ENCODE peak calls at places on chromosome 15, in four cellular contexts. Z is GM12891, R is K562, S is GM12878. P is an unnamed sample.

GRCh38 chr15:92803852-92804609 is 96.1 kb upstream of the CHD2 start:
- DNase-seq in Z (no peak), R (peak; percentile 72), S (peak; percentile 65), P (peak; percentile 97)

GRCh38 chr15:38460543-38460942 is 6.6 kb downstream of the FAM98B start:
- DNase-seq in Z (no peak), R (no peak), S (no peak), P (no peak)

GRCh38 chr15:27427386-27427785 is 456.4 kb downstream of the GABRG3 start:
- DNase-seq in Z (no peak), R (no peak), S (no peak), P (no peak)

GRCh38 chr15:56523521-56523920 is 58.6 kb upstream of the MNS1 start:
- DNase-seq in Z (no peak), R (no peak), S (no peak), P (no peak)

GRCh38 chr15:89003865-89004725 is 84.2 kb upstream of the ABHD2 start:
- DNase-seq in Z (no peak), R (peak; percentile 66), S (no peak), P (no peak)

GRCh38 chr15:98674336-98674735 is 26.0 kb downstream of the IGF1R start:
- DNase-seq in Z (no peak), R (no peak), S (no peak), P (no peak)

GRCh38 chr15:33699691-33700447 is 268.4 kb upstream of the CHRM5 start:
- DNase-seq in Z (no peak), R (no peak), S (no peak), P (no peak)

GRCh38 chr15:25093455-25094029 is 138.8 kb downstream of the SNRPN start:
- DNase-seq in Z (no peak), R (no peak), S (no peak), P (no peak)

GRCh38 chr15:88018865-88019626 is 237.5 kb downstream of the NTRK3 start:
- DNase-seq in Z (no peak), R (no peak), S (no peak), P (no peak)

GRCh38 chr15:59886476-59886875 is 117.6 kb upstream of the FOXB1 start:
- DNase-seq in Z (no peak), R (no peak), S (no peak), P (no peak)

GRCh38 chr15:69987492-69988482 is 109.9 kb downstream of the TLE3 start:
- DNase-seq in Z (no peak), R (no peak), S (no peak), P (no peak)

GRCh38 chr15:36156855-36157521 is 422.4 kb upstream of the CDIN1 start:
- DNase-seq in Z (no peak), R (no peak), S (no peak), P (no peak)

GRCh38 chr15:76386178-76386577 is 49.6 kb downstream of the ISL2 start:
- DNase-seq in Z (no peak), R (no peak), S (no peak), P (no peak)

GRCh38 chr15:68229386-68230156 is at the start of gene CLN6:
- DNase-seq in Z (peak; percentile 89), R (peak; percentile 95), S (peak; percentile 48), P (peak; percentile 80)

GRCh38 chr15:66287461-66288055 is 5.8 kb upstream of the DIS3L start:
- DNase-seq in Z (no peak), R (peak; percentile 47), S (no peak), P (no peak)

GRCh38 chr15:70140543-70141375 is 43.0 kb upstream of the TLE3 start:
- DNase-seq in Z (no peak), R (no peak), S (no peak), P (peak; percentile 66)

GRCh38 chr15:27490867-27491595 is 520.0 kb downstream of the GABRG3 start:
- DNase-seq in Z (no peak), R (no peak), S (no peak), P (no peak)

GRCh38 chr15:90957105-90957790 is 2.6 kb downstream of the RCCD1 start:
- DNase-seq in Z (no peak), R (no peak), S (no peak), P (no peak)

GRCh38 chr15:89758981-89759380 is 7.9 kb upstream of the MESP1 start:
- DNase-seq in Z (no peak), R (no peak), S (no peak), P (no peak)

GRCh38 chr15:27592036-27592725 is 506.9 kb downstream of the OCA2 start:
- DNase-seq in Z (no peak), R (no peak), S (no peak), P (no peak)

GRCh38 chr15:55834331-55834730 is 91.4 kb upstream of the PRTG start:
- DNase-seq in Z (no peak), R (no peak), S (no peak), P (no peak)

GRCh38 chr15:67133738-67134576 is 68.6 kb downstream of the SMAD3 start:
- DNase-seq in Z (no peak), R (no peak), S (no peak), P (peak; percentile 18)

GRCh38 chr15:72967836-72968530 is 84.3 kb upstream of the NEO1 start:
- DNase-seq in Z (no peak), R (no peak), S (no peak), P (no peak)

GRCh38 chr15:69016021-69016595 is 1.6 kb downstream of the NOX5 start:
- DNase-seq in Z (no peak), R (no peak), S (no peak), P (no peak)

GRCh38 chr15:61715082-61715481 is 345.2 kb downstream of the VPS13C start:
- DNase-seq in Z (no peak), R (no peak), S (no peak), P (no peak)

GRCh38 chr15:93028632-93029612 is 60.1 kb downstream of the RGMA start:
- DNase-seq in Z (no peak), R (no peak), S (no peak), P (peak; percentile 48)

GRCh38 chr15:68317281-68318007 is 39.9 kb downstream of the FEM1B start:
- DNase-seq in Z (no peak), R (no peak), S (no peak), P (no peak)

GRCh38 chr15:34610388-34610787 is 26.9 kb upstream of the GOLGA8B start:
- DNase-seq in Z (no peak), R (no peak), S (no peak), P (no peak)

GRCh38 chr15:41935566-41936020 is 36.8 kb downstream of the EHD4 start:
- DNase-seq in Z (no peak), R (no peak), S (no peak), P (no peak)
- TF ChIP-seq SPI1 in Z (no peak), R (no peak), S (no peak), P (no peak)

GRCh38 chr15:49424954-49425353 is 1.9 kb downstream of the FGF7 start:
- DNase-seq in Z (no peak), R (no peak), S (no peak), P (no peak)

GRCh38 chr15:49423906-49424520 is 971 bp downstream of the FGF7 start:
- DNase-seq in Z (no peak), R (no peak), S (no peak), P (no peak)

GRCh38 chr15:49418811-49419210 is 4.2 kb upstream of the FGF7 start:
- DNase-seq in Z (no peak), R (no peak), S (no peak), P (no peak)

GRCh38 chr15:49421991-49422390 is 1.1 kb upstream of the FGF7 start:
- DNase-seq in Z (no peak), R (peak; percentile 33), S (peak; percentile 12), P (no peak)

GRCh38 chr15:49423021-49423420 is at the start of gene FGF7:
- DNase-seq in Z (no peak), R (no peak), S (no peak), P (no peak)
- TF ChIP-seq SPI1 in Z (no peak), R (no peak), S (no peak), P (no peak)

GRCh38 chr15:81161851-81162250 is 27.8 kb downstream of the CFAP161 start:
- DNase-seq in Z (no peak), R (no peak), S (no peak), P (no peak)

GRCh38 chr15:81163961-81164800 is 30.1 kb downstream of the CFAP161 start:
- DNase-seq in Z (no peak), R (peak; percentile 67), S (no peak), P (no peak)

GRCh38 chr15:81168680-81169079 is 28.0 kb upstream of the IL16 start:
- DNase-seq in Z (no peak), R (no peak), S (no peak), P (no peak)

GRCh38 chr15:81166949-81167816 is 29.5 kb upstream of the IL16 start:
- DNase-seq in Z (no peak), R (peak; percentile 65), S (no peak), P (no peak)

GRCh38 chr15:81165565-81165964 is 31.1 kb upstream of the IL16 start:
- DNase-seq in Z (no peak), R (no peak), S (no peak), P (no peak)
- TF ChIP-seq SPI1 in Z (no peak), R (no peak), S (no peak), P (no peak)

GRCh38 chr15:75235051-75235673 is 23.0 kb upstream of the GOLGA6C start:
- DNase-seq in Z (peak; percentile 1), R (no peak), S (no peak), P (no peak)

GRCh38 chr15:75238150-75238549 is 20.0 kb upstream of the GOLGA6C start:
- DNase-seq in Z (peak; percentile 3), R (no peak), S (no peak), P (no peak)

GRCh38 chr15:75234191-75234810 is 23.8 kb upstream of the GOLGA6C start:
- DNase-seq in Z (peak; percentile 9), R (no peak), S (no peak), P (no peak)

GRCh38 chr15:75237316-75237982 is 20.7 kb upstream of the GOLGA6C start:
- DNase-seq in Z (peak; percentile 1), R (no peak), S (no peak), P (no peak)

GRCh38 chr15:75235760-75236729 is 22.1 kb upstream of the GOLGA6C start:
- DNase-seq in Z (peak; percentile 5), R (no peak), S (no peak), P (no peak)
- TF ChIP-seq SPI1 in Z (no peak), R (no peak), S (no peak), P (no peak)

GRCh38 chr15:42736793-42737528 is at the start of gene CDAN1:
- DNase-seq in Z (peak; percentile 99), R (peak; percentile 99), S (no peak), P (peak; percentile 71)
- TF ChIP-seq SPI1 in Z (no peak), R (no peak), S (no peak), P (no peak)

GRCh38 chr15:94671845-94672524 is 440.6 kb downstream of the MCTP2 start:
- DNase-seq in Z (no peak), R (no peak), S (no peak), P (no peak)
- TF ChIP-seq SPI1 in Z (no peak), R (no peak), S (no peak), P (no peak)